ENCODE peak calls at places on chromosomes 2 and 18, in four cellular contexts. Z is PC-3, Y is keratinocyte, X is adrenal gland. P is an unnamed sample. For H3K4me1, the result is how much of the 10 kb centered on the place peaks cover.

GRCh38 chr2:71566271-71566858 is 113.0 kb downstream of the DYSF start:
- DNase-seq in Z (no peak), Y (no peak), X (no peak), P (no peak)

GRCh38 chr18:41075212-41075611 is 879.8 kb upstream of the PIK3C3 start:
- DNase-seq in Z (peak), Y (no peak), X (no peak), P (no peak)

GRCh38 chr2:148475626-148476025 is 168.9 kb upstream of the EPC2 start:
- DNase-seq in Z (no peak), Y (no peak), X (no peak), P (no peak)

GRCh38 chr2:112050311-112050710 is 4.8 kb upstream of the TMEM87B start:
- DNase-seq in Z (no peak), Y (no peak), X (no peak), P (no peak)

GRCh38 chr2:26556309-26557243 is 78.7 kb upstream of the OTOF start:
- DNase-seq in Z (no peak), Y (no peak), X (no peak), P (no peak)

GRCh38 chr18:54129448-54130134 is 94.9 kb downstream of the MBD2 start:
- DNase-seq in Z (no peak), Y (no peak), X (no peak), P (no peak)

GRCh38 chr2:113822087-113822805 is 65.8 kb upstream of the SLC35F5 start:
- DNase-seq in Z (no peak), Y (no peak), X (no peak), P (no peak)

GRCh38 chr2:232901711-232902578 is 31.9 kb downstream of the SNORC start:
- DNase-seq in Z (peak), Y (peak), X (peak), P (no peak)

GRCh38 chr2:186426153-186427016 is 59.7 kb upstream of the ZC3H15 start:
- DNase-seq in Z (peak), Y (no peak), X (no peak), P (no peak)

GRCh38 chr2:106758885-106759559 is 126.9 kb downstream of the ST6GAL2 start:
- DNase-seq in Z (no peak), Y (no peak), X (no peak), P (no peak)

GRCh38 chr18:48064978-48065600 is 134.6 kb upstream of the SMAD2 start:
- DNase-seq in Z (no peak), Y (no peak), X (peak), P (no peak)

GRCh38 chr2:43070039-43070438 is 156.4 kb downstream of the ZFP36L2 start:
- DNase-seq in Z (peak), Y (no peak), X (peak), P (no peak)

GRCh38 chr2:216713691-216714411 is 18.5 kb upstream of the IGFBP5 start:
- DNase-seq in Z (peak), Y (peak), X (peak), P (no peak)

GRCh38 chr2:18436408-18437077 is 123.9 kb downstream of the RDH14 start:
- DNase-seq in Z (peak), Y (no peak), X (no peak), P (no peak)

GRCh38 chr18:54238181-54238936 is 13.9 kb upstream of the MBD2 start:
- DNase-seq in Z (no peak), Y (no peak), X (no peak), P (no peak)

GRCh38 chr2:14678754-14679153 is 46.2 kb downstream of the LRATD1 start:
- DNase-seq in Z (peak), Y (no peak), X (no peak), P (no peak)

GRCh38 chr2:127388423-127389164 is 819 bp upstream of the MAP3K2 start:
- DNase-seq in Z (peak), Y (no peak), X (no peak), P (no peak)

GRCh38 chr2:148927010-148927409 is 52.0 kb downstream of the KIF5C start:
- DNase-seq in Z (peak), Y (no peak), X (no peak), P (peak)

GRCh38 chr2:119419065-119419464 is 12.6 kb upstream of the TMEM37 start:
- DNase-seq in Z (peak), Y (no peak), X (no peak), P (no peak)

GRCh38 chr18:27713727-27714080 is 463.2 kb downstream of the CDH2 start:
- DNase-seq in Z (no peak), Y (no peak), X (no peak), P (no peak)

GRCh38 chr2:241314181-241314932 is 1.1 kb downstream of the HDLBP start:
- DNase-seq in Z (no peak), Y (no peak), X (no peak), P (no peak)

GRCh38 chr18:74082476-74083070 is 65.1 kb downstream of the FBXO15 start:
- DNase-seq in Z (peak), Y (no peak), X (no peak), P (no peak)

GRCh38 chr2:63054812-63055509 is 4.3 kb downstream of the OTX1 start:
- DNase-seq in Z (no peak), Y (no peak), X (no peak), P (no peak)

GRCh38 chr2:139293992-139294548 is 513.9 kb upstream of the NXPH2 start:
- DNase-seq in Z (peak), Y (no peak), X (no peak), P (no peak)

GRCh38 chr2:96336104-96336775 is 674 bp downstream of the NCAPH start:
- DNase-seq in Z (no peak), Y (no peak), X (no peak), P (no peak)

GRCh38 chr2:199988176-199988575 is 32.8 kb downstream of the MAIP1 start:
- DNase-seq in Z (no peak), Y (no peak), X (no peak), P (no peak)

GRCh38 chr2:129248183-129248582 is 731.3 kb upstream of the RAB6C start:
- DNase-seq in Z (no peak), Y (no peak), X (no peak), P (no peak)

GRCh38 chr18:13563390-13563805 is 163.0 kb downstream of the FAM210A start:
- DNase-seq in Z (no peak), Y (no peak), X (peak), P (no peak)

GRCh38 chr2:15041429-15041837 is 408.9 kb downstream of the LRATD1 start:
- DNase-seq in Z (no peak), Y (no peak), X (no peak), P (no peak)

GRCh38 chr2:159755788-159756187 is 42.2 kb downstream of the CD302 start:
- DNase-seq in Z (peak), Y (peak), X (no peak), P (no peak)

GRCh38 chr2:171081649-171082111 is 79.0 kb downstream of the TLK1 start:
- DNase-seq in Z (no peak), Y (no peak), X (no peak), P (no peak)

GRCh38 chr18:24201699-24202687 is 63.1 kb downstream of the CABYR start:
- DNase-seq in Z (no peak), Y (no peak), X (no peak), P (no peak)

GRCh38 chr18:55320399-55321255 is 267.4 kb downstream of the TCF4 start:
- DNase-seq in Z (no peak), Y (no peak), X (no peak), P (no peak)
- H3K4me1 ChIP-seq in Z (under half), Y (under half), X (half or more), P (under half)

DNA sequence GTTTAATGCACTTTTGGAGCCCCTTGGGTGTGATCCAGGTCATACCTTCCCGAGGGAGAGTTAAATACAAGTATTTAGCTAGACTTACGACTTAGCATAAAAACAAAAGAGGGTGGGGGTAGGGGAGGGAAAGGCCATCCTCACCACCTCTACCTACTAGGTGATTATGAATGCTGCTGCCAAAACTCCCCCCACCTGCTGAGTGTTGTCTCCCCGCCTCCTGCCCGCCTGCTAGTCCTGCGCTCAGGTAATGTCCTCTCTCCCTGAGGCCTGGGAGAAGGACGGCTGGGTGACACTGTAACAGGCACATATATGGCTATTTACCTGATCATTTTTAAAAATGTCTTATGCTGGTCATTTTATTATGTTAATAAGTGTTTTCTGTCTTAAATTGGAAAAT is 3.0 kb upstream of the NCKAP5 start:
- DNase-seq in Z (no peak), Y (no peak), X (no peak), P (no peak)
- H3K4me1 ChIP-seq in Z (half or more), Y (under half), X (under half), P (under half)

GRCh38 chr2:23504591-23504990 is 119.6 kb downstream of the KLHL29 start:
- DNase-seq in Z (no peak), Y (no peak), X (no peak), P (no peak)
- H3K4me1 ChIP-seq in Z (under half), Y (under half), X (half or more), P (under half)

DNA sequence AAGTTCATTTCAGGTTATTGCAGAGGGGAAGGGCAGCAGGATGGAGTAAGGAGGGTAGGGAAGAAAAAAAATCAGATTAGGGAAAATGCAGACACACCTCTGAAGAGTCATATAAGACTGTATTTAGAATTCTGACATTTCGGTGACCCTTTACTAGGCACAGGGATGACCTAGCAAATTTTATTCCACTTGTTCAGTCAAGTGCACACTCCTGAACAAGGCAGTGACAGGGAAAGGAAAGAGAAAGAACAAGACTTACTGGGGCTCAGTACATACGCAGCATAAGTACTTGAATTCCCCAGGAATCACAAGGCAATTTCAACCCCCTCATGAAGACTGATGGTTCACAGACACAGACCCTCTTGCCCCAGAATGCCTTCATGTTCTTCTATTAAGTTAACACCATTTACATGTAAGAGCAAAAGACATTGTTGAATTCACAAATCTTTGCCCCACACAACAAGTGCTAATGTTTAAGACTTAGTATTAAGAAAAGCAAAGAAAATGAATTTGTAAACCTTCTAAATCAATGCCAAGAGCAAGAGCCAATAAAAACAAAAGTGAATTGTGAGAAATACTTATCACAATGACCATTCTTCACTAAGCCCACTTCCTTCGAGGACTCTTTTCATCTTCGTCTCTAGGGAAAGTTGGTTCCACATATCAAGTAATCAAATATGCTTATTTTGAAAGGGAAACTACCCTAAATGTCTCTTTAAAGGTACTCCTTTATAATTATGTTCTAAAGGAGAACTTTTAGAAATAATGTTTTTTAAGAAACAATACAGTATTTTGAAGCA is 47.0 kb downstream of the COBLL1 start:
- DNase-seq in Z (no peak), Y (no peak), X (no peak), P (no peak)
- H3K4me1 ChIP-seq in Z (under half), Y (under half), X (under half), P (under half)

GRCh38 chr2:1033058-1033457 is 82.4 kb downstream of the SNTG2 start:
- DNase-seq in Z (no peak), Y (no peak), X (no peak), P (no peak)

GRCh38 chr2:1032030-1032429 is 81.4 kb downstream of the SNTG2 start:
- DNase-seq in Z (no peak), Y (no peak), X (no peak), P (no peak)

GRCh38 chr2:1024981-1025380 is 74.3 kb downstream of the SNTG2 start:
- DNase-seq in Z (no peak), Y (no peak), X (no peak), P (no peak)

DNA sequence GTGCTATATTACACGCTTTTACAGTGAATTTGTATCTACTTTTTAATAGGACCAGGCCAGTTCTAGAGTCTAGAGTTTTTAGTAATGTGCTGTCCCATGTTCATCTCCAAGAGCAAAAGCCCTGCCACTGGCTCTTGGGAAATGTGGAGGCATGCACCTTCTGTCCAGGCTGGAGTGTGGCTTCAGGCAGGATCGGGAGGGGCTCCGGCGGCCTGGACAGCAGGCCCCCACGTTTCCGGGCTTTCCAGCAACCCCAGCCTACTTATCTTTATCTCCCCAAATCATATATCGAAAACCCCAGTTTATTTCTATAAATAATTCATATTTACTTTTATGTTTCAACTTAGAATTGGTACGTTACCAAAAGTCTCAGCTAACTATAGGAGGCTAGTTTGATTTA is 78.2 kb downstream of the SNTG2 start:
- DNase-seq in Z (no peak), Y (no peak), X (no peak), P (no peak)
- H3K4me1 ChIP-seq in Z (under half), Y (under half), X (under half), P (under half)

DNA sequence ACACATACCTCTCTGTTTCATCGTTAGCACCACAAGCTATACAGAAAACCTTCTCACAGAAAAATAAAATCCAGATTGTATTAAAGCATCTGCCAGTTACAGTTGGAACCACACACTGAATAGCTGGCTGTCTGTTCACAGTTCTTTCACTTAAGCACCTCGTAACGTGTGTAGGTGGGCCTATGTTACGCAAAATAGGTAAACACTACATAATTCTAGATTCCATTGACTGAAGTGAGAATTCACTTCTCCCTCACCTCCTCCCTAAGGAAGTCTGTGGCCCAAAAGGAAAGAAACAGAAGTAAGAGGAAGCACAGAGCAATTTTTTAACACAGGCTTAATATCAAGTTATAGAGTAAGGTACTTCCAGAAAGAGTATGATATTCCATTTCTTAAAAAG is 24.9 kb downstream of the PELI1 start:
- DNase-seq in Z (no peak), Y (no peak), X (no peak), P (no peak)
- H3K4me1 ChIP-seq in Z (under half), Y (under half), X (under half), P (under half)